ENCODE peak calls at places on chromosomes 4 and X, in four cellular contexts. One of them, this sample, is unnamed.

GRCh38 chrX:9339603-9340569 is 125.0 kb upstream of the TBL1X start:
- DNase-seq in GM23338: no peak
- DNase-seq in HL-60: no peak
- DNase-seq in breast epithelium: no peak
- DNase-seq in this sample: no peak

GRCh38 chrX:87728024-87728423 is 210.4 kb downstream of the KLHL4 start:
- DNase-seq in GM23338: no peak
- DNase-seq in HL-60: no peak
- DNase-seq in breast epithelium: no peak
- DNase-seq in this sample: no peak

GRCh38 chrX:121000589-121000988 is 15.0 kb upstream of the CT47A1 start:
- DNase-seq in GM23338: peak; percentile 26
- DNase-seq in HL-60: no peak
- DNase-seq in breast epithelium: no peak
- DNase-seq in this sample: no peak

GRCh38 chrX:27728291-27728690 is 79.5 kb upstream of the MAGEB10 start:
- DNase-seq in GM23338: no peak
- DNase-seq in HL-60: no peak
- DNase-seq in breast epithelium: no peak
- DNase-seq in this sample: no peak

GRCh38 chrX:77502951-77503525 is 55.8 kb downstream of the FGF16 start:
- DNase-seq in GM23338: peak; percentile 29
- DNase-seq in HL-60: no peak
- DNase-seq in breast epithelium: no peak
- DNase-seq in this sample: no peak

GRCh38 chrX:39912126-39912525 is 185.6 kb downstream of the BCOR start:
- DNase-seq in GM23338: no peak
- DNase-seq in HL-60: no peak
- DNase-seq in breast epithelium: no peak
- DNase-seq in this sample: no peak

GRCh38 chr4:84920591-84920990 is 45.9 kb downstream of the WDFY3 start:
- DNase-seq in GM23338: no peak
- DNase-seq in HL-60: no peak
- DNase-seq in breast epithelium: no peak
- DNase-seq in this sample: no peak

GRCh38 chr4:26080876-26081628 is 167.0 kb downstream of the SMIM20 start:
- DNase-seq in GM23338: no peak
- DNase-seq in HL-60: no peak
- DNase-seq in breast epithelium: no peak
- DNase-seq in this sample: no peak

GRCh38 chr4:138982754-138983153 is 32.8 kb upstream of the NOCT start:
- DNase-seq in GM23338: no peak
- DNase-seq in HL-60: no peak
- DNase-seq in breast epithelium: no peak
- DNase-seq in this sample: no peak

GRCh38 chrX:74419861-74420193 is 1.5 kb upstream of the SLC16A2 start:
- DNase-seq in GM23338: peak; percentile 17
- DNase-seq in HL-60: no peak
- DNase-seq in breast epithelium: no peak
- DNase-seq in this sample: no peak

GRCh38 chr4:44342800-44343199 is 105.8 kb downstream of the KCTD8 start:
- DNase-seq in GM23338: no peak
- DNase-seq in HL-60: no peak
- DNase-seq in breast epithelium: no peak
- DNase-seq in this sample: no peak
- TF ChIP-seq CTCF in GM23338: no peak
- TF ChIP-seq CTCF in HL-60: no peak
- TF ChIP-seq CTCF in breast epithelium: no peak
- TF ChIP-seq CTCF in this sample: no peak

DNA sequence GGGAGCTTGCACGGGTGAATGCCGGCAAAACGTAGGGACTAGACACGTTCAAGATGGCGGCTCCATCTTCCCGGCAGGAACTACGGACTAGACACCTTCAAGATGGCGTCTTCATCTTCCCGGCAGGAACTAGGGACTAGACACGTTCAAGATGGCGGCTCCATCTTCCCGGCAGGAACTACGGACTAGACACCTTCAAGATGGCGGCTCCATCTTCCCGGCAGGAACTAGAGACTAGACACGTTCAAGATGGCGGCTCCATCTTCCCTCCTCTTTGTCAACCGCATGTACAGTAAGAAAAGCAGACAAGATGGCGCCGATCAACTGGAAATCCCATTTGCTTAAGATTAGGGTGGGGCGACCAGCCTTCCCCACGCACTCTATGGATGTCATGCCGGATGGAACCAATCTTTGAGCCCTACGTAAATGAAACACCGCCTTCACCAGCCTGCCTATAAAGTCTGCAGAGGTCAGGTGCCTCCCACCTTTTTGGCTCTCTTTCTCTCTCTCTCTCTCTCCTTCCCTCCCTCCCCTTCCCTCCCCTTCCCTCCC is 222.4 kb downstream of the CRLF2 start:
- DNase-seq in GM23338: no peak
- DNase-seq in HL-60: peak; percentile 97
- DNase-seq in breast epithelium: no peak
- DNase-seq in this sample: peak; percentile 68
- TF ChIP-seq POLR2AphosphoS5 in GM23338: no peak
- TF ChIP-seq POLR2AphosphoS5 in HL-60: peak; percentile 96
- TF ChIP-seq POLR2AphosphoS5 in breast epithelium: peak; percentile 75
- TF ChIP-seq POLR2AphosphoS5 in this sample: peak; percentile 25

GRCh38 chr4:161642708-161643107 is 521.1 kb downstream of the FSTL5 start:
- DNase-seq in GM23338: no peak
- DNase-seq in HL-60: no peak
- DNase-seq in breast epithelium: no peak
- DNase-seq in this sample: no peak
- TF ChIP-seq CTCF in GM23338: no peak
- TF ChIP-seq CTCF in HL-60: no peak
- TF ChIP-seq CTCF in breast epithelium: no peak
- TF ChIP-seq CTCF in this sample: no peak

GRCh38 chr4:10101559-10102192 is 14.9 kb downstream of the WDR1 start:
- DNase-seq in GM23338: no peak
- DNase-seq in HL-60: no peak
- DNase-seq in breast epithelium: no peak
- DNase-seq in this sample: no peak

GRCh38 chr4:10102193-10102980 is 14.2 kb downstream of the WDR1 start:
- DNase-seq in GM23338: no peak
- DNase-seq in HL-60: no peak
- DNase-seq in breast epithelium: no peak
- DNase-seq in this sample: no peak

GRCh38 chr4:10104991-10105276 is 11.7 kb downstream of the WDR1 start:
- DNase-seq in GM23338: no peak
- DNase-seq in HL-60: no peak
- DNase-seq in breast epithelium: no peak
- DNase-seq in this sample: no peak

GRCh38 chr4:10104211-10104990 is 12.2 kb downstream of the WDR1 start:
- DNase-seq in GM23338: no peak
- DNase-seq in HL-60: no peak
- DNase-seq in breast epithelium: no peak
- DNase-seq in this sample: no peak

GRCh38 chr4:10102981-10103330 is 13.6 kb downstream of the WDR1 start:
- DNase-seq in GM23338: no peak
- DNase-seq in HL-60: no peak
- DNase-seq in breast epithelium: no peak
- DNase-seq in this sample: no peak
- TF ChIP-seq POLR2AphosphoS5 in GM23338: no peak
- TF ChIP-seq POLR2AphosphoS5 in HL-60: no peak
- TF ChIP-seq POLR2AphosphoS5 in breast epithelium: no peak
- TF ChIP-seq POLR2AphosphoS5 in this sample: no peak

GRCh38 chr4:6548882-6549230 is 26.1 kb upstream of the MAN2B2 start:
- DNase-seq in GM23338: no peak
- DNase-seq in HL-60: no peak
- DNase-seq in breast epithelium: no peak
- DNase-seq in this sample: no peak
- TF ChIP-seq CTCF in GM23338: no peak
- TF ChIP-seq CTCF in HL-60: no peak
- TF ChIP-seq CTCF in breast epithelium: no peak
- TF ChIP-seq CTCF in this sample: no peak

GRCh38 chr4:145014365-145014764 is 83.6 kb downstream of the ANAPC10 start:
- DNase-seq in GM23338: peak; percentile 35
- DNase-seq in HL-60: no peak
- DNase-seq in breast epithelium: no peak
- DNase-seq in this sample: no peak

GRCh38 chr4:145011636-145012035 is 86.4 kb downstream of the ANAPC10 start:
- DNase-seq in GM23338: no peak
- DNase-seq in HL-60: no peak
- DNase-seq in breast epithelium: no peak
- DNase-seq in this sample: no peak

DNA sequence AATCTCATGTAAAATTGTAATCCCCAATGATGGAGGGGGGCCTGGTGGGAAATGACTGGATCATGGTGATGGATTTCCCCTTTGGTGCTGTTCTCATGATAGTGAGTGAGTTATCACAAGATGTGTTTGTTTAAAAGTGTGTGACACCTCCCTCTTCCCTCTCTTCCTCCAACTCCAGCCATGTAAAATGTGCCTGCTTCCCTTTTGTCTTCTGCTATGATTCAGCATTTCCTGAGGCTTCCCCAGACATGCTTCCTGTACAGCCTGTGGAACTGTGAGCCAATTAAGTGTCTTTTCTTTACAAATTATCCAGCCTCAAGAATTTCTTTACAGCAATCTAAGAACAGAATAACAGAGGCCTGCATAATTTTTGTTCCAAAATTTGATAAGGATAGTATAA is 85.2 kb downstream of the ANAPC10 start:
- DNase-seq in GM23338: no peak
- DNase-seq in HL-60: peak; percentile 54
- DNase-seq in breast epithelium: no peak
- DNase-seq in this sample: no peak
- TF ChIP-seq POLR2AphosphoS5 in GM23338: no peak
- TF ChIP-seq POLR2AphosphoS5 in HL-60: no peak
- TF ChIP-seq POLR2AphosphoS5 in breast epithelium: no peak
- TF ChIP-seq POLR2AphosphoS5 in this sample: no peak

GRCh38 chrX:103830848-103831247 is 1.2 kb downstream of the RAB9B start:
- DNase-seq in GM23338: no peak
- DNase-seq in HL-60: no peak
- DNase-seq in breast epithelium: no peak
- DNase-seq in this sample: no peak
- TF ChIP-seq CTCF in GM23338: no peak
- TF ChIP-seq CTCF in HL-60: no peak
- TF ChIP-seq CTCF in breast epithelium: no peak
- TF ChIP-seq CTCF in this sample: no peak

This sample was measured in stomach.